ENCODE peak calls at places on chromosome 12, in six cellular contexts. G, W, E, K, Q and T are unnamed samples.

GRCh38 chr12:25705256-25705655 is 152.2 kb upstream of the LMNTD1 start:
- DNase-seq in G (no peak), W (no peak), E (no peak), K (no peak), Q (no peak), T (no peak)

GRCh38 chr12:127496255-127496654 is 770.7 kb upstream of the TMEM132C start:
- DNase-seq in G (no peak), W (no peak), E (no peak), K (no peak), Q (no peak), T (no peak)

GRCh38 chr12:27220057-27220987 is 23.8 kb upstream of the STK38L start:
- DNase-seq in G (no peak), W (no peak), E (no peak), K (no peak), Q (no peak), T (no peak)

GRCh38 chr12:47234576-47235141 is 154.9 kb upstream of the AMIGO2 start:
- DNase-seq in G (peak; percentile 51), W (no peak), E (no peak), K (no peak), Q (no peak), T (no peak)

GRCh38 chr12:89575405-89575804 is 49.6 kb upstream of the POC1B start:
- DNase-seq in G (no peak), W (no peak), E (no peak), K (peak; percentile 39), Q (no peak), T (no peak)

GRCh38 chr12:79407671-79408622 is 282.8 kb downstream of the PAWR start:
- DNase-seq in G (peak; percentile 86), W (peak; percentile 67), E (peak; percentile 1), K (peak; percentile 74), Q (peak; percentile 50), T (peak; percentile 72)

GRCh38 chr12:97912943-97913342 is 450.3 kb downstream of the RMST start:
- DNase-seq in G (no peak), W (no peak), E (no peak), K (no peak), Q (no peak), T (no peak)

GRCh38 chr12:114430306-114430705 is 24.4 kb upstream of the TBX5 start:
- DNase-seq in G (no peak), W (no peak), E (no peak), K (no peak), Q (no peak), T (no peak)

GRCh38 chr12:26787125-26787495 is 45.9 kb downstream of the ITPR2 start:
- DNase-seq in G (no peak), W (no peak), E (no peak), K (no peak), Q (no peak), T (no peak)

GRCh38 chr12:52658196-52658595 is 6.2 kb upstream of the KRT2 start:
- DNase-seq in G (no peak), W (no peak), E (no peak), K (no peak), Q (no peak), T (no peak)

GRCh38 chr12:27387473-27387872 is 54.8 kb downstream of the BMAL2 start:
- DNase-seq in G (no peak), W (no peak), E (no peak), K (no peak), Q (no peak), T (no peak)

GRCh38 chr12:124740691-124741137 is 123.0 kb downstream of the SCARB1 start:
- DNase-seq in G (no peak), W (no peak), E (no peak), K (peak; percentile 71), Q (no peak), T (peak; percentile 40)

DNA sequence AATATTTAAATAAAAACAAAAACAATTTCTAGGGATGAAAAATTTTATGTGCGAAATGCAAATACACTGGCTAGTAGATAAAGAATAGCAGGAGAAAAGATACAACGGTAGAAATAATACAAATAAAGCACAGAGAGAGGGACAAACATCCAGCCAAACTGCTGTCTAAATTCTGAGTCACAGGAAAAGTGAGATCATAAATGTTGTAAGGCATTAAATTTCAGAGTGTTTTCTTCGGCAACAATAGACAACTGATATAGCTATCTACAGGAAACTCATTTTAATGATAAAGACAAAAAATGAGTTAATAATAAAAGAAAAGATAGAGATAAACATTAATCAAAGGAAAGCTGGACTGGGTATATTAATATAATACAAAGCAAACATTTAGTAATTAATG is 122.2 kb downstream of the NTS start:
- DNase-seq in G (no peak), W (no peak), E (no peak), K (no peak), Q (no peak), T (no peak)
- H3K9me3 ChIP-seq in G (no peaks in the 10 kb centered on the region), W (no peaks in the 10 kb centered on the region), E (no peaks in the 10 kb centered on the region), K (peaks cover 59% of the 10 kb centered on the region), Q (peaks cover 8% of the 10 kb centered on the region), T (peaks cover 2% of the 10 kb centered on the region)

GRCh38 chr12:31120392-31121008 is 46.8 kb downstream of the DDX11 start:
- DNase-seq in G (no peak), W (no peak), E (no peak), K (no peak), Q (no peak), T (no peak)

GRCh38 chr12:31119531-31120211 is 46.0 kb downstream of the DDX11 start:
- DNase-seq in G (no peak), W (no peak), E (no peak), K (no peak), Q (no peak), T (no peak)

GRCh38 chr12:31118831-31119530 is 45.3 kb downstream of the DDX11 start:
- DNase-seq in G (no peak), W (no peak), E (peak; percentile 34), K (no peak), Q (peak; percentile 49), T (no peak)

GRCh38 chr12:31117203-31118011 is 43.7 kb downstream of the DDX11 start:
- DNase-seq in G (no peak), W (peak; percentile 57), E (peak; percentile 53), K (peak; percentile 12), Q (peak; percentile 76), T (peak; percentile 60)

GRCh38 chr12:31118347-31118830 is 44.7 kb downstream of the DDX11 start:
- DNase-seq in G (no peak), W (no peak), E (peak; percentile 16), K (no peak), Q (peak; percentile 57), T (no peak)
- H3K4me3 ChIP-seq in G (peak overlapping the region; percentile 27), W (peak overlapping the region; percentile 23), E (peak overlapping the region; percentile 71), K (no peak overlapping the region), Q (peak overlapping the region; percentile 64), T (peak overlapping the region; percentile 54)

DNA sequence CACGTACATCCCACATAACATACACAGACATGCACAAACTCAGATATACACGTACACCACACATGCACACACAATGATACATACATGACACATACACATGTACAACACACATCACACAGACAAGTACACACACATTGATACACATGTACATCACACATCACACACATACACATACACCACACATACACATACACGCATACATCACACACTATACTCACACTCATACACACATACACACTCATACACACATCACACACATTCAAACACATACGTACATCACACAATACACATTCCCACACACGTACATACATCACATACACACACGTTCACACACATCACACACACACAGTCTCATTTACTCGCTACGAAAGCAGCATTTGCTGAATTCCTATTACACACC is 4.5 kb downstream of the ZNF605 start:
- DNase-seq in G (no peak), W (no peak), E (no peak), K (no peak), Q (no peak), T (no peak)
- H3K9me3 ChIP-seq in G (peaks cover 36% of the 10 kb centered on the region), W (no peaks in the 10 kb centered on the region), E (peaks cover 12% of the 10 kb centered on the region), K (peaks cover 73% of the 10 kb centered on the region), Q (peaks cover 78% of the 10 kb centered on the region), T (peaks cover 4% of the 10 kb centered on the region)

GRCh38 chr12:132686831-132687210 is 321 bp downstream of the POLE start:
- DNase-seq in G (no peak), W (no peak), E (no peak), K (no peak), Q (peak; percentile 39), T (no peak)

GRCh38 chr12:132689227-132689626 is 1.8 kb downstream of the PXMP2 start:
- DNase-seq in G (peak; percentile 59), W (no peak), E (no peak), K (peak; percentile 44), Q (no peak), T (peak; percentile 96)

GRCh38 chr12:132687211-132688164 is at the start of the genes POLE and PXMP2:
- DNase-seq in G (peak; percentile 95), W (peak; percentile 97), E (peak; percentile 91), K (peak; percentile 88), Q (peak; percentile 97), T (peak; percentile 96)

GRCh38 chr12:132690112-132690511 is 2.7 kb downstream of the PXMP2 start:
- DNase-seq in G (no peak), W (no peak), E (no peak), K (no peak), Q (no peak), T (no peak)

GRCh38 chr12:132685400-132685799 is 1.7 kb downstream of the POLE start:
- DNase-seq in G (no peak), W (no peak), E (no peak), K (no peak), Q (no peak), T (no peak)
- H3K4me3 ChIP-seq in G (no peak overlapping the region), W (no peak overlapping the region), E (no peak overlapping the region), K (peak overlapping the region; percentile 4), Q (no peak overlapping the region), T (no peak overlapping the region)

GRCh38 chr12:2586159-2587035 is 208.4 kb upstream of the FKBP4 start:
- DNase-seq in G (no peak), W (no peak), E (no peak), K (no peak), Q (no peak), T (peak; percentile 1)
- H3K9me3 ChIP-seq in G (no peaks in the 10 kb centered on the region), W (no peaks in the 10 kb centered on the region), E (no peaks in the 10 kb centered on the region), K (no peaks in the 10 kb centered on the region), Q (no peaks in the 10 kb centered on the region), T (no peaks in the 10 kb centered on the region)

GRCh38 chr12:30166416-30166815 is 382.7 kb upstream of the TMTC1 start:
- DNase-seq in G (no peak), W (no peak), E (no peak), K (no peak), Q (no peak), T (no peak)

GRCh38 chr12:30164937-30165336 is 381.2 kb upstream of the TMTC1 start:
- DNase-seq in G (no peak), W (no peak), E (no peak), K (no peak), Q (no peak), T (no peak)

DNA sequence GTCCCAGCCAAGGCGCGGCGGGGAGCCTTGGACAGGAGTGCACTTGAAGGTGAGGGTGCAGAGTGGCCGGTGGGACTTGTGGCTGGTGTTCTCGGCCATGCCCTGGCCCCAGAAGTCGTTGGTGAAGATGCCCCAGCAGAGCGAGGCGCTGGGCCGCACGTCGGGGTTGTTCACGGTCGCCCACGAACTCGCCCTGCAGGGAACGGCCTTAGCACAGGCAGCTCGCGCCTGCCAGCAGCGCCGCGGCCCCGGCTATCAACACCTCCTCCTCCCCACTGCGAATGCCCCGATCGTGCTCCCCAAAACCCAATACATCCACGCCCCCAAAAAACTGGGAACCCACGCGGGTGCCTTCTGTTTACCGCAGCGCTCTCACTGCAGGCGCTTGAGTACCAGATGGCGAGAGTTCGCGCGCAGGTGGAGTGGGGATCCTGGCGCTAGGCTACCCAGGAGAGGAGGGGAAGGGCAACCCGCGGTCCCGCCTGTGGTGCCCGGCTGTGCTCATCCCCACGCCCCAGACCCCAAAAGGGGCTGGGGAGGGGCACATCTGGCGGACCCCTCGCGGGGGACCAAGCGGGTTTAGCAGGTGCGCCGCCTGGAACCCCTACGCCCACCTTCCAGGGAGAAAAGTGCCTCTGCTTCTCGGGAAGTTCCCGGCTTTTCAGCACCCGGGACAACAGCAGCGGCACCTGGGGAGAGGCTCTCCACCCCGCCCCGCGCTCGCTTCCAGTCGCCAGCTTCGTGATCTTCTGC is 386.3 kb upstream of the TMTC1 start:
- DNase-seq in G (no peak), W (no peak), E (no peak), K (no peak), Q (no peak), T (no peak)
- H3K4me3 ChIP-seq in G (no peak overlapping the region), W (peak overlapping the region; percentile 20), E (no peak overlapping the region), K (no peak overlapping the region), Q (no peak overlapping the region), T (no peak overlapping the region)